ENCODE peak calls at places on chromosome 1, in ten cellular contexts. G is GM23338, R is GM23248, I is fibroblast of lung, O is HCT116, E is H1, P is astrocyte, F is DND-41, D is PC-9, X is neural progenitor cell. L is an unnamed sample.
A peak's percentile ranks its signal among the peaks of the same experiment; 100 is the strongest.

GRCh38 chr1:162612606-162613400 is 19.5 kb upstream of the DDR2 start:
- DNase-seq in G (no peak), R (peak; percentile 80), I (peak; percentile 77), O (no peak), E (no peak), P (no peak), F (no peak), D (no peak), X (no peak), L (peak; percentile 33)

GRCh38 chr1:89025928-89026327 is 3.3 kb upstream of the GBP3 start:
- DNase-seq in G (no peak), R (no peak), I (no peak), O (no peak), E (no peak), P (no peak), F (no peak), D (no peak), X (no peak), L (no peak)

GRCh38 chr1:93977546-93977945 is 68.3 kb upstream of the GCLM start:
- DNase-seq in G (no peak), R (peak; percentile 90), I (no peak), O (no peak), E (no peak), P (peak; percentile 67), F (no peak), D (no peak), X (no peak), L (peak; percentile 10)

GRCh38 chr1:182386980-182387379 is 4.6 kb downstream of the GLUL start:
- DNase-seq in G (no peak), R (no peak), I (no peak), O (no peak), E (no peak), P (no peak), F (no peak), D (no peak), X (no peak), L (no peak)

GRCh38 chr1:148318123-148318899 is 164.8 kb downstream of the PPIAL4G start:
- DNase-seq in G (peak; percentile 80), R (peak; percentile 32), I (no peak), O (no peak), E (no peak), P (no peak), F (peak; percentile 75), D (no peak), X (peak; percentile 17), L (no peak)

GRCh38 chr1:239723821-239724367 is 337.5 kb downstream of the CHRM3 start:
- DNase-seq in G (no peak), R (no peak), I (no peak), O (no peak), E (no peak), P (peak; percentile 20), F (no peak), D (no peak), X (no peak), L (no peak)

GRCh38 chr1:225908773-225909172 is 15.3 kb downstream of the PYCR2 start:
- DNase-seq in G (no peak), R (no peak), I (no peak), O (no peak), E (no peak), P (no peak), F (no peak), D (no peak), X (no peak), L (no peak)

GRCh38 chr1:162013289-162013688 is 10.4 kb downstream of the OLFML2B start:
- DNase-seq in G (no peak), R (no peak), I (no peak), O (no peak), E (no peak), P (no peak), F (no peak), D (no peak), X (no peak), L (no peak)

GRCh38 chr1:47805826-47806450 is 191.2 kb downstream of the TRABD2B start:
- DNase-seq in G (no peak), R (no peak), I (no peak), O (no peak), E (no peak), P (no peak), F (no peak), D (no peak), X (no peak), L (no peak)

GRCh38 chr1:206693592-206693991 is 8.9 kb downstream of the MAPKAPK2 start:
- DNase-seq in G (no peak), R (peak; percentile 93), I (peak; percentile 31), O (no peak), E (no peak), P (peak; percentile 84), F (no peak), D (no peak), X (no peak), L (no peak)

GRCh38 chr1:32893198-32894018 is 7.1 kb downstream of the HPCA start:
- DNase-seq in G (peak; percentile 75), R (peak; percentile 50), I (no peak), O (no peak), E (no peak), P (peak; percentile 15), F (no peak), D (no peak), X (peak; percentile 86), L (no peak)

GRCh38 chr1:103561612-103562395 is 9.6 kb upstream of the AMY2B start:
- DNase-seq in G (no peak), R (peak; percentile 2), I (peak; percentile 70), O (no peak), E (no peak), P (no peak), F (no peak), D (no peak), X (no peak), L (no peak)

GRCh38 chr1:53376041-53376461 is 48.2 kb upstream of the LRP8 start:
- DNase-seq in G (peak; percentile 38), R (peak; percentile 10), I (no peak), O (no peak), E (no peak), P (no peak), F (no peak), D (no peak), X (no peak), L (no peak)

GRCh38 chr1:209266590-209267172 is 316.8 kb upstream of the CAMK1G start:
- DNase-seq in G (no peak), R (peak; percentile 26), I (peak; percentile 45), O (no peak), E (no peak), P (peak; percentile 31), F (no peak), D (no peak), X (no peak), L (no peak)

GRCh38 chr1:117147856-117148588 is 26.5 kb upstream of the TRIM45 start:
- DNase-seq in G (no peak), R (peak; percentile 48), I (peak; percentile 81), O (no peak), E (no peak), P (peak; percentile 49), F (no peak), D (peak; percentile 96), X (no peak), L (no peak)

GRCh38 chr1:28775121-28775942 is 36.6 kb upstream of the OPRD1 start:
- DNase-seq in G (peak; percentile 89), R (peak; percentile 72), I (peak; percentile 77), O (no peak), E (no peak), P (no peak), F (no peak), D (no peak), X (peak; percentile 23), L (peak; percentile 42)

GRCh38 chr1:8398086-8398485 is 80.2 kb downstream of the SLC45A1 start:
- DNase-seq in G (no peak), R (no peak), I (no peak), O (no peak), E (no peak), P (no peak), F (no peak), D (no peak), X (no peak), L (peak; percentile 65)
- H3K27ac ChIP-seq in G (peak overlapping the region; percentile 60), R (peak overlapping the region; percentile 98), I (peak overlapping the region; percentile 84), O (no peak overlapping the region), E (no peak overlapping the region), P (peak overlapping the region; percentile 98), F (peak overlapping the region; percentile 20), D (peak overlapping the region; percentile 95), X (no peak overlapping the region), L (peak overlapping the region; percentile 62)

GRCh38 chr1:6445062-6445763 is 20.6 kb downstream of the ESPN start:
- DNase-seq in G (peak; percentile 76), R (peak; percentile 59), I (peak; percentile 37), O (no peak), E (no peak), P (peak; percentile 10), F (peak; percentile 15), D (no peak), X (peak; percentile 72), L (peak; percentile 35)
- TF ChIP-seq EZH2 in G (no peak), R (no peak), I (peak; percentile 39), O (no peak), E (no peak), P (no peak), F (no peak), D (no peak), X (no peak), L (no peak)

DNA sequence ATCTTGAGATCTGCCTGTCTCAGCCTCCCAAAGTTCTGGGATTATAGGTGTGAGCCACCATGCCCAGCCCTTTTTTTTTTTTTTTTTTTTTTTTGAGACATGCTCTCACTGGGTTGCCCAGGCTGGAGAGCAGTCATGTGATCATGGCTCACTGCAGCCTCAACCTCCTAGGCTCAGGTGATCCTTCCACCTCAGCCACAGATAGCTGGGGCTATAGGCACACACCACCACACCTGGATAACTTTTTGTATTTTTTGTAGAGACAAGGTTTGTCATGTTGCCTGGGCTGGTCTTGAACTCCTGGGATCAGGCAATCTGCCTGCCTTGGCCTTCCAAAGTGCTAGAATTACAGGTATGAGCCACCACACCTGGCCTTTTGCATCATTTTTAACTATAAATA is 17.7 kb upstream of the PRRC2C start:
- DNase-seq in G (no peak), R (no peak), I (no peak), O (no peak), E (no peak), P (no peak), F (no peak), D (no peak), X (no peak), L (no peak)
- H3K27ac ChIP-seq in G (no peak overlapping the region), R (no peak overlapping the region), I (peak overlapping the region; percentile 28), O (no peak overlapping the region), E (no peak overlapping the region), P (peak overlapping the region; percentile 7), F (no peak overlapping the region), D (no peak overlapping the region), X (no peak overlapping the region), L (no peak overlapping the region)

DNA sequence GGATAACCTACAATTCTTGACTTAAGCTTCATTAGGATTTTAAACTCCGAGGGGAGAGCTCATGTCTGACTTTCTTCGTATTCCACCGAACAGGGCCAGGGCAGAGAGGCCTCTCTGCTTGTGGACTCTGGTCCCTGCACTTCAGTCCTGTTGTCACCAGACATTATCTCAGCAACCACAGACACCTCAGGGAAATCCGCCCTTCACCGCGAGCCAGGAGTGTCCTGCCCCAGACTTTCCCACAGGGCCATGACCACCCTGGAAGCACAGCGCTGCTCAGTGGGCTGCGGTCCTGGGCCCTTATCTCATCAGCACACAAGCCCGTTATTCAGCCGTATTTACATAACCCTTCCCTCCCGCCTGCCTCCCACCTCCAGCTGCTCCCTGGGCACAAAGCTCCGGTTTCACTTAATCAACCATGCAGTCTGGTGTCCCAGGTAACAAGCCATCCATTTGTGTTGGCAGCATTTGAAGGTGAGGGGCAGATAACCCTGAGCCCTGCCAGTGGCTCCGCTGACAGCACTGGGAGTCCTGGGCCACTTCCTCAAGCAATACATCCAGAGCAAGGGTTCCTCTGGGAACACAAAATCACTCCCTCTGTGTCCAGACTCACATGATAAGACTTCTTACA is 122.8 kb upstream of the RAB4A start:
- DNase-seq in G (peak; percentile 60), R (no peak), I (no peak), O (no peak), E (peak; percentile 15), P (peak; percentile 18), F (no peak), D (no peak), X (peak; percentile 66), L (no peak)
- TF ChIP-seq EZH2 in G (no peak), R (no peak), I (no peak), O (no peak), E (no peak), P (no peak), F (no peak), D (no peak), X (no peak), L (no peak)